ENCODE peak calls at places on chromosomes 11 and 22, in ten cellular contexts. R is lung, J is cardiac muscle cell, O is colonic mucosa, C is mammary epithelial cell, Q is astrocyte of the cerebellum, N is GM12865, Y is A549, Z is heart right ventricle, B is prostate gland. H is an unnamed sample.

GRCh38 chr11:122439911-122440782 is 215.4 kb upstream of the UBASH3B start:
- DNase-seq in R (no peak), J (peak), O (no peak), C (no peak), Q (peak), N (no peak), Y (peak), Z (peak), B (no peak), H (peak)

GRCh38 chr22:42627981-42628380 is 12.4 kb downstream of the ATP5MGL start:
- DNase-seq in R (no peak), J (no peak), O (no peak), C (no peak), Q (no peak), N (no peak), Y (no peak), Z (peak), B (no peak), H (no peak)

GRCh38 chr22:28799834-28800307 is 498 bp downstream of the XBP1 start:
- DNase-seq in R (peak), J (peak), O (peak), C (peak), Q (peak), N (peak), Y (no peak), Z (peak), B (no peak), H (peak)

GRCh38 chr11:78451371-78452150 is 33.9 kb upstream of the GAB2 start:
- DNase-seq in R (no peak), J (no peak), O (peak), C (no peak), Q (no peak), N (no peak), Y (no peak), Z (no peak), B (no peak), H (peak)

GRCh38 chr11:18312663-18313420 is 9.1 kb downstream of the HPS5 start:
- DNase-seq in R (no peak), J (no peak), O (no peak), C (peak), Q (peak), N (no peak), Y (no peak), Z (no peak), B (no peak), H (no peak)

GRCh38 chr22:37211853-37212173 is 464 bp downstream of the SSTR3 start:
- DNase-seq in R (no peak), J (no peak), O (no peak), C (no peak), Q (no peak), N (no peak), Y (no peak), Z (no peak), B (no peak), H (no peak)

GRCh38 chr11:84316866-84317560 is 1030.8 kb upstream of the CCDC90B start:
- DNase-seq in R (no peak), J (no peak), O (no peak), C (no peak), Q (peak), N (no peak), Y (no peak), Z (no peak), B (no peak), H (no peak)

GRCh38 chr11:11998091-11998781 is 10.2 kb downstream of the DKK3 start:
- DNase-seq in R (no peak), J (no peak), O (no peak), C (peak), Q (peak), N (peak), Y (peak), Z (no peak), B (no peak), H (no peak)

GRCh38 chr22:45550891-45551290 is 48.2 kb downstream of the FBLN1 start:
- DNase-seq in R (no peak), J (no peak), O (no peak), C (no peak), Q (no peak), N (no peak), Y (no peak), Z (no peak), B (no peak), H (no peak)

GRCh38 chr11:26704249-26704648 is 17.6 kb downstream of the SLC5A12 start:
- DNase-seq in R (no peak), J (no peak), O (peak), C (peak), Q (no peak), N (no peak), Y (no peak), Z (no peak), B (no peak), H (no peak)

GRCh38 chr22:38088723-38089473 is 4.9 kb upstream of the SLC16A8 start:
- DNase-seq in R (no peak), J (no peak), O (no peak), C (peak), Q (no peak), N (no peak), Y (no peak), Z (no peak), B (no peak), H (peak)

GRCh38 chr11:62411524-62411923 is 7.3 kb upstream of the SCGB1A1 start:
- DNase-seq in R (no peak), J (no peak), O (no peak), C (no peak), Q (no peak), N (no peak), Y (no peak), Z (no peak), B (no peak), H (no peak)

GRCh38 chr11:67366546-67366945 is 6.9 kb downstream of the CLCF1 start:
- DNase-seq in R (no peak), J (no peak), O (no peak), C (no peak), Q (no peak), N (no peak), Y (no peak), Z (no peak), B (no peak), H (no peak)

GRCh38 chr11:104879514-104880190 is 18.6 kb downstream of the CASP12 start:
- DNase-seq in R (no peak), J (no peak), O (no peak), C (no peak), Q (no peak), N (no peak), Y (no peak), Z (no peak), B (no peak), H (no peak)

GRCh38 chr11:105132716-105133511 is 6.7 kb downstream of the CARD18 start:
- DNase-seq in R (no peak), J (no peak), O (no peak), C (peak), Q (peak), N (no peak), Y (peak), Z (no peak), B (no peak), H (no peak)

GRCh38 chr22:17952273-17952801 is 72.0 kb downstream of the MICAL3 start:
- DNase-seq in R (no peak), J (no peak), O (peak), C (no peak), Q (no peak), N (no peak), Y (peak), Z (no peak), B (no peak), H (peak)

GRCh38 chr11:128415539-128415938 is 171.8 kb downstream of the ETS1 start:
- DNase-seq in R (no peak), J (no peak), O (no peak), C (peak), Q (no peak), N (peak), Y (no peak), Z (no peak), B (no peak), H (no peak)

GRCh38 chr11:7292902-7293301 is 41.2 kb downstream of the SYT9 start:
- DNase-seq in R (no peak), J (no peak), O (no peak), C (no peak), Q (no peak), N (peak), Y (no peak), Z (no peak), B (no peak), H (no peak)
- H3K4me3 ChIP-seq in R (no peak), J (no peak), O (no peak), C (no peak), Q (no peak), N (no peak), Y (no peak), Z (no peak), B (no peak), H (no peak)

DNA sequence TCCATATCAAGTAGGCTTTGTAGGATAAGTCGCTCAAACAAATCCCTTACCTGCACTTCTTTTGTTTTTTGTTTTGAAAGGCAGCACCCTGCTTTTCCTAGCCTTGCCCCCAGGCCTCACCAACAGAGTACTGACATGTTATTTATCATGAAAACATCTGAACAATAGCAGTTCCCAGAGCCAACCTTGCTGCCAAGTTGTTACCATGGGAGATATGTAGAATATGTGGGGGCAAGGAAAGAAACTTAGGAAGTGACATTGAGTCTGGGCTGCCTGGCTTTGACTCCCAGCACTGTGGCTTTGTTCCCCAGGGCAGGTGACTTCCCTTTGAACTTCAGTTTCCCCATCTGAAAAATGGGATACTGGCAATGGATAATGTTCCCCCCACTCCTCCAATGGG is 53.3 kb upstream of the CRYBB3 start:
- DNase-seq in R (no peak), J (no peak), O (no peak), C (no peak), Q (no peak), N (no peak), Y (no peak), Z (no peak), B (no peak), H (no peak)
- TF ChIP-seq CTCF in R (no peak), J (no peak), O (no peak), C (no peak), Q (no peak), N (no peak), Y (no peak), Z (no peak), B (no peak), H (no peak)

GRCh38 chr11:126303623-126304456 is at the start of gene DCPS:
- DNase-seq in R (peak), J (peak), O (peak), C (peak), Q (peak), N (peak), Y (peak), Z (peak), B (peak), H (peak)

GRCh38 chr11:126307706-126308105 is 3.8 kb downstream of the DCPS start:
- DNase-seq in R (no peak), J (peak), O (no peak), C (peak), Q (peak), N (peak), Y (peak), Z (no peak), B (no peak), H (no peak)

GRCh38 chr11:126305699-126306098 is 1.8 kb downstream of the DCPS start:
- DNase-seq in R (no peak), J (no peak), O (no peak), C (no peak), Q (no peak), N (peak), Y (no peak), Z (no peak), B (no peak), H (no peak)

GRCh38 chr11:126308271-126308671 is 4.4 kb downstream of the DCPS start:
- DNase-seq in R (no peak), J (no peak), O (no peak), C (peak), Q (no peak), N (no peak), Y (no peak), Z (no peak), B (no peak), H (no peak)

DNA sequence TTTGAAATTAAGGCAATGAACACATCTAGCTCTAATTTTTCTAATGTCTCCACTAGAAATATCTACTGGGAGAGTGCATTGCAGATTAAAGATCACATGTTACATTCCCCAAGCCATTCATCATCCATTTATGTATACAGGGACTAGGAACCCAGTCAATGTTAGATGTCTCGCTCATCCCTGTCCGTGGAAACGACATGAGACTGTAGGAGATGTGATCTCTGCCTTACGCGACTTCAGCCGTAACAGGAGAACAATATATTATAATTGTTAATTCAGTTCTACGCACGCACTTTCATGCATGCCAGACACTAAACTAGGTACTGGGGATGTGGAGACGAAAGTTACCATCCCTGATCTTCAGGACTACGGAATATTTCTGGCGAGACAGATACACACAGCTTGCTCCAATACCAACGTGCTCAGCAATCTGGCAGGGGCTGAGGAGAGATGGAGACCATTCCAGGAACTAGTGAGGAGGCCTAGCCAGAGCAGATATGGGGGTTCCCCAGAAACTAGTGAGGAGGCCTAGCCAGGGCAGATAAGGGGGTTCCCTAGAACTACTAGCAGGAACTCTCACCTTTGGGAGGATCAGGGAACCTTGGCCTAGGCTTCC is 705 bp downstream of the DCPS start:
- DNase-seq in R (no peak), J (no peak), O (no peak), C (no peak), Q (no peak), N (peak), Y (no peak), Z (no peak), B (no peak), H (no peak)
- H3K4me3 ChIP-seq in R (peak), J (peak), O (peak), C (peak), Q (peak), N (peak), Y (peak), Z (peak), B (peak), H (peak)

GRCh38 chr11:2857276-2857675 is 28.3 kb downstream of the CDKN1C start:
- DNase-seq in R (no peak), J (no peak), O (no peak), C (no peak), Q (no peak), N (no peak), Y (no peak), Z (no peak), B (no peak), H (no peak)
- TF ChIP-seq CTCF in R (no peak), J (no peak), O (no peak), C (no peak), Q (no peak), N (no peak), Y (no peak), Z (no peak), B (no peak), H (no peak)

GRCh38 chr22:20946080-20946986 is 20.7 kb upstream of the AIFM3 start:
- DNase-seq in R (peak), J (no peak), O (no peak), C (no peak), Q (no peak), N (no peak), Y (no peak), Z (no peak), B (no peak), H (no peak)
- H3K4me3 ChIP-seq in R (no peak), J (no peak), O (no peak), C (no peak), Q (no peak), N (no peak), Y (no peak), Z (no peak), B (no peak), H (no peak)